ENCODE peak calls at places on chromosomes 1 and 21, in six cellular contexts. M is ovary, N is esophagus muscularis mucosa, F is spleen, O is gastrocnemius medialis, U is lower leg skin. Z is an unnamed sample.

GRCh38 chr1:149936076-149936991 is at the start of gene MTMR11:
- DNase-seq in M (peak), F (no peak), U (peak), N (no peak), O (no peak), Z (no peak)

GRCh38 chr1:41240806-41241747 is 1.0 kb downstream of the SCMH1 start:
- DNase-seq in N (no peak), F (peak), U (peak), O (peak), M (peak), Z (peak)

GRCh38 chr1:230205719-230206198 is 138.7 kb downstream of the GALNT2 start:
- DNase-seq in U (no peak), N (peak), F (no peak), O (no peak), M (no peak), Z (no peak)

GRCh38 chr1:150235852-150236613 is at the start of gene ANP32E:
- DNase-seq in N (peak), O (peak), U (peak), F (peak), M (peak), Z (peak)

GRCh38 chr1:209621329-209621728 is 30.9 kb downstream of the LAMB3 start:
- DNase-seq in U (no peak), M (no peak), F (no peak), N (no peak), O (no peak), Z (peak)

GRCh38 chr1:55040083-55040952 is 970 bp downstream of the PCSK9 start:
- DNase-seq in F (peak), O (no peak), U (no peak), M (no peak), N (no peak), Z (no peak)

GRCh38 chr1:223815865-223816264 is 29.9 kb downstream of the TP53BP2 start:
- DNase-seq in F (no peak), N (no peak), U (no peak), O (no peak), M (no peak), Z (no peak)

GRCh38 chr21:38027901-38028300 is 111.6 kb upstream of the KCNJ6 start:
- DNase-seq in F (no peak), M (no peak), N (no peak), U (no peak), O (no peak), Z (no peak)

GRCh38 chr1:13450204-13450603 is 40.0 kb downstream of the PRAMEF20 start:
- DNase-seq in M (no peak), O (peak), N (no peak), F (no peak), U (no peak), Z (no peak)

GRCh38 chr1:236159704-236160539 is 17.6 kb downstream of the GPR137B start:
- DNase-seq in O (no peak), U (no peak), F (peak), M (no peak), N (no peak), Z (no peak)

GRCh38 chr1:21340230-21340564 is 49.9 kb upstream of the ECE1 start:
- DNase-seq in N (no peak), U (no peak), F (peak), M (peak), O (no peak), Z (no peak)

GRCh38 chr21:40841524-40842196 is 5.3 kb downstream of the DSCAM start:
- DNase-seq in F (peak), O (no peak), U (no peak), N (peak), M (no peak), Z (no peak)
- TF ChIP-seq CTCF in F (no peak), O (no peak), U (no peak), N (peak), M (no peak), Z (no peak)

GRCh38 chr1:234136073-234136472 is 231.6 kb downstream of the SLC35F3 start:
- DNase-seq in F (no peak), N (peak), U (no peak), M (no peak), O (no peak), Z (no peak)

GRCh38 chr1:234135501-234135900 is 231.0 kb downstream of the SLC35F3 start:
- DNase-seq in F (no peak), M (no peak), U (no peak), N (no peak), O (no peak), Z (no peak)

GRCh38 chr1:234132799-234133198 is 228.3 kb downstream of the SLC35F3 start:
- DNase-seq in U (no peak), F (no peak), M (no peak), N (no peak), O (no peak), Z (no peak)

GRCh38 chr1:234139966-234140365 is 233.3 kb upstream of the COA6 start:
- DNase-seq in O (no peak), F (no peak), M (no peak), U (no peak), N (peak), Z (no peak)

GRCh38 chr1:234134878-234135277 is 230.4 kb downstream of the SLC35F3 start:
- DNase-seq in F (no peak), M (no peak), U (no peak), N (no peak), O (no peak), Z (no peak)
- TF ChIP-seq POLR2A in F (no peak), M (no peak), U (no peak), N (no peak), O (no peak), Z (no peak)

GRCh38 chr1:248841702-248842395 is 3.8 kb downstream of the ZNF672 start:
- DNase-seq in N (no peak), O (no peak), M (no peak), U (no peak), F (peak), Z (no peak)
- TF ChIP-seq CTCF in N (peak), O (peak), M (no peak), U (no peak), F (peak), Z (peak)

DNA sequence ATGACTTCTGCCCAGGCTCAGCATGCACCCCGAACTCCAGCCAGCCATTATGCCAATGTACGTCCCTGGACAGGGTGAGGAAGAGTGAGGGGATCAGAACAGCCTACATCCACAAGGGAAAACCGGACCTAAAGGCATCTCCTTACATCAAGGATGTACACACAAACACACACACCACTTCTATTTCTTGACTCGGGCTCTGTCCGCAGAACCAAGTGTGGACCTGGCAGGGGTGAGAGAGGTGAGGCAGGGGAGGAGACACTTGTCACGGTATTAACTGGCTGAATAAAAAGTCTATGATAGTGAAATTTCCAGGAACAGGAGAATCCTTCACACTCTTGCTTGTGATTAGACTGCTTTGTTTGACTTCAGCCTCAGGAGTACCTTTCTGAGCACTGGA is 2.3 kb downstream of the LMOD1 start:
- DNase-seq in O (no peak), F (no peak), N (no peak), U (no peak), M (no peak), Z (no peak)
- TF ChIP-seq POLR2A in O (no peak), F (no peak), N (no peak), U (no peak), M (no peak), Z (no peak)